ENCODE peak calls at places on chromosomes 13 and 19, in five cellular contexts. U is colonic mucosa, T is HFFc6, R is cardiac fibroblast, M is astrocyte of the spinal cord. C is an unnamed sample.

GRCh38 chr13:29858667-29859066 is 8.2 kb upstream of the UBL3 start:
- DNase-seq in U (no peak), T (peak; percentile 32), R (no peak), M (no peak), C (no peak)

GRCh38 chr13:113001251-113002140 is 32.5 kb downstream of the MCF2L start:
- DNase-seq in U (peak; percentile 52), T (no peak), R (peak; percentile 17), M (peak; percentile 2), C (no peak)

GRCh38 chr13:58528351-58528750 is 896.8 kb downstream of the PCDH17 start:
- DNase-seq in U (no peak), T (no peak), R (no peak), M (no peak), C (no peak)

GRCh38 chr19:7492142-7493055 is 3.6 kb upstream of the PEX11G start:
- DNase-seq in U (no peak), T (no peak), R (peak; percentile 56), M (no peak), C (no peak)

GRCh38 chr13:77697208-77698103 is at the start of gene SLAIN1:
- DNase-seq in U (peak; percentile 72), T (no peak), R (peak; percentile 20), M (peak; percentile 70), C (peak; percentile 80)

GRCh38 chr13:19055611-19056010 is 126.0 kb downstream of the TUBA3C start:
- DNase-seq in U (no peak), T (no peak), R (no peak), M (no peak), C (no peak)

GRCh38 chr13:98276486-98276885 is 99.4 kb upstream of the RNF113B start:
- DNase-seq in U (no peak), T (no peak), R (no peak), M (no peak), C (no peak)

GRCh38 chr19:10927691-10928562 is 512 bp downstream of the YIPF2 start:
- DNase-seq in U (no peak), T (peak; percentile 25), R (no peak), M (no peak), C (no peak)

GRCh38 chr13:44543424-44543823 is 32.7 kb downstream of the TSC22D1 start:
- DNase-seq in U (no peak), T (no peak), R (no peak), M (no peak), C (no peak)

GRCh38 chr13:113972451-113973217 is 1.2 kb downstream of the C13orf46 start:
- DNase-seq in U (no peak), T (no peak), R (no peak), M (no peak), C (no peak)

GRCh38 chr19:42282810-42283247 is 13.8 kb downstream of the CIC start:
- DNase-seq in U (no peak), T (no peak), R (no peak), M (no peak), C (no peak)

GRCh38 chr19:29563688-29564087 is 37.9 kb downstream of the VSTM2B start:
- DNase-seq in U (no peak), T (no peak), R (no peak), M (no peak), C (no peak)

GRCh38 chr13:66483712-66484111 is 746.4 kb downstream of the PCDH9 start:
- DNase-seq in U (no peak), T (no peak), R (no peak), M (no peak), C (no peak)

DNA sequence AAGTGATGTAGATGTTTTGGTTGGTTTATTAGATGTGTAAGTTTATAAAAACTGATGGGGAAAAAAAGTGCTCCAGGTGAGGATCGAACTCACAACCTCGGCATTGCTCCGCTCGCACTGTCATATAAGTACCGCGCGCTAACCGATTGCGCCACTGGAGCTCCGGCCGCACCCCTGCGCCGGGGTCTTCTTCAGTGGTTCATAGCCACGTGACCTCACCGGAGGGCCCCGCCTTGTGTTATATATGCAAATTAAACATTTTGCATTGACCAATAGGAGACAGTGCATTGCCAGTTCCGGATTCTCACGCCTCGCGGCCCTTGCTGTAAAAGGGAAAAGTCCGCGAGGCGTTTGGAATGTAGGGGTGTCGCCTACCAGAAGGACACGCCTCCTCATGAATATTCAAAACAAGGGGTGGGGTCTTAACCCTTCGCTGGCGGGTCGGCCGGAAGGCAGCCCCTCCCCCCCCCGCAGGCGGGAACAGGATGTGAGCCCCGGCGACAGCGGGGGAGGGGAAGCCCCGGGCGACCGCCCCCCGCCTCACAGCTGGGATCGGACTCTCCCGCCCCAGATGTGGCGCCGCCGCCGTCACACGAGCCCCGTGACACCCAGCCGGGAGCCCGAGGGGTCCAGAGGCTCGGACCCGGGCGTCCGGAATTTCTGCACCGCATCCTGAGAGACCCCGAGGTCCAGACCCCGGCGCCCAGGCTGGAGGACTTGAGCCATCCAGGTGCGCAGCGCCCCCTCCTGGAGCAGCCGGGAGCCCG is at the start of gene PLEKHG2:
- DNase-seq in U (peak; percentile 95), T (peak; percentile 99), R (peak; percentile 100), M (peak; percentile 100), C (peak; percentile 97)
- TF ChIP-seq CTCF in U (peak; percentile 82), T (peak; percentile 94), R (peak; percentile 78), M (peak; percentile 82), C (no peak)

GRCh38 chr13:46382224-46382623 is 4.8 kb downstream of the RUBCNL start:
- DNase-seq in U (no peak), T (no peak), R (no peak), M (no peak), C (no peak)

GRCh38 chr13:46383383-46383782 is 3.7 kb downstream of the RUBCNL start:
- DNase-seq in U (no peak), T (no peak), R (no peak), M (no peak), C (no peak)

GRCh38 chr13:46378411-46378810 is 8.6 kb downstream of the RUBCNL start:
- DNase-seq in U (no peak), T (no peak), R (no peak), M (no peak), C (no peak)

GRCh38 chr13:46377554-46377953 is 9.5 kb downstream of the RUBCNL start:
- DNase-seq in U (peak; percentile 46), T (no peak), R (no peak), M (no peak), C (no peak)

GRCh38 chr13:46380242-46380641 is 6.8 kb downstream of the RUBCNL start:
- DNase-seq in U (no peak), T (no peak), R (no peak), M (no peak), C (no peak)
- TF ChIP-seq CTCF in U (no peak), T (no peak), R (no peak), M (no peak), C (no peak)

GRCh38 chr19:36030264-36031148 is 2.2 kb downstream of the CLIP3 start:
- DNase-seq in U (no peak), T (peak; percentile 16), R (peak; percentile 51), M (no peak), C (no peak)
- TF ChIP-seq CTCF in U (no peak), T (peak; percentile 50), R (peak; percentile 17), M (peak; percentile 14), C (no peak)

DNA sequence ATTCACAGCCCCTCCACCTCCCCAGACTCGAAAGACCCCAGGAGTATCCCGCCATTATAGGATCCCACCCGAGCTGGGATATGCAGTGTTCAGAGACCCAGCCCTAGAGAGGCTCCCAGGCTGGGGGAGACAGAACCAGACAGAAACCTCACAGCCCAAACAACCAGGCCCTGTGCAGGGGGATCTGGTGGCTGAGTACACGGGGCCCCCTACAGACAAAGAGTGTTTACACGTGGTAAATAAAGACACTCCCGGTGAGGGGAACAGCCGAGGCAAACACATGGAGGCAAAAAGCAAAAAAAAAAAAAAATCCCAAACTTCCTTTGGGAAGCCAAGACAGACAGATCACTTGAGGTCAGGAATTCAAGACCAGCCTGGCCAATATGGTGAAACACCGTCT is 25.1 kb downstream of the TINCR start:
- DNase-seq in U (no peak), T (no peak), R (peak; percentile 9), M (no peak), C (no peak)
- TF ChIP-seq CTCF in U (no peak), T (no peak), R (no peak), M (peak; percentile 8), C (no peak)

C was measured in activated B cell treated with CpG ODN at 0.5 μM for 24 hours.